ENCODE peak calls at places on chromosomes 16 and 17, in eight cellular contexts. P is bronchial epithelial cell, V is HL-60, Y is glutamatergic neuron, R is cardiac fibroblast, Z is HFF-Myc, N is heart right ventricle, A is dorsolateral prefrontal cortex. J is an unnamed sample.
A peak's percentile ranks its signal among the peaks of the same experiment; 100 is the strongest.

GRCh38 chr16:85615014-85615851 is 2.1 kb downstream of the GSE1 start:
- DNase-seq in P (peak; percentile 94), V (peak; percentile 51), Y (peak; percentile 52), R (no peak), Z (no peak), N (peak; percentile 43), A (no peak), J (peak; percentile 46)

GRCh38 chr16:4515611-4516233 is 22.9 kb downstream of the CDIP1 start:
- DNase-seq in P (no peak), V (peak; percentile 88), Y (no peak), R (peak; percentile 46), Z (no peak), N (no peak), A (no peak), J (no peak)

GRCh38 chr17:72587773-72588511 is 467.1 kb downstream of the SOX9 start:
- DNase-seq in P (peak; percentile 81), V (peak; percentile 25), Y (no peak), R (peak; percentile 46), Z (no peak), N (no peak), A (no peak), J (peak; percentile 31)

GRCh38 chr16:84699147-84699711 is 571 bp upstream of the USP10 start:
- DNase-seq in P (peak; percentile 14), V (no peak), Y (no peak), R (no peak), Z (no peak), N (peak; percentile 6), A (no peak), J (peak; percentile 43)

GRCh38 chr16:30997887-30998711 is 12.3 kb downstream of the STX1B start:
- DNase-seq in P (peak; percentile 90), V (no peak), Y (no peak), R (peak; percentile 57), Z (peak; percentile 40), N (no peak), A (no peak), J (no peak)

GRCh38 chr17:75468311-75468754 is 11.9 kb downstream of the TMEM94 start:
- DNase-seq in P (no peak), V (no peak), Y (peak; percentile 47), R (no peak), Z (no peak), N (no peak), A (peak; percentile 47), J (no peak)

GRCh38 chr16:9297437-9298113 is 206.1 kb downstream of the HAPSTR1 start:
- DNase-seq in P (no peak), V (no peak), Y (peak; percentile 74), R (no peak), Z (no peak), N (peak; percentile 9), A (peak; percentile 43), J (peak; percentile 45)

GRCh38 chr17:58325289-58325726 is 3.3 kb downstream of the TSPOAP1 start:
- DNase-seq in P (no peak), V (no peak), Y (peak; percentile 59), R (no peak), Z (no peak), N (no peak), A (no peak), J (no peak)

GRCh38 chr16:78750611-78751010 is 651.2 kb downstream of the WWOX start:
- DNase-seq in P (no peak), V (no peak), Y (no peak), R (no peak), Z (no peak), N (no peak), A (no peak), J (no peak)

GRCh38 chr17:44279586-44280344 is 11.8 kb upstream of the SLC4A1 start:
- DNase-seq in P (peak; percentile 52), V (peak; percentile 36), Y (no peak), R (peak; percentile 88), Z (peak; percentile 47), N (peak; percentile 87), A (peak; percentile 31), J (no peak)

GRCh38 chr16:50747206-50747956 is 5.5 kb downstream of the CYLD start:
- DNase-seq in P (peak; percentile 45), V (peak; percentile 45), Y (no peak), R (peak; percentile 24), Z (no peak), N (no peak), A (no peak), J (no peak)

GRCh38 chr16:80948886-80949502 is 57.7 kb downstream of the CMC2 start:
- DNase-seq in P (no peak), V (peak; percentile 31), Y (peak; percentile 76), R (peak; percentile 66), Z (no peak), N (peak; percentile 24), A (peak; percentile 70), J (no peak)

GRCh38 chr16:1168837-1169236 is 15.9 kb downstream of the CACNA1H start:
- DNase-seq in P (no peak), V (no peak), Y (no peak), R (no peak), Z (no peak), N (no peak), A (no peak), J (no peak)

GRCh38 chr17:37358830-37359681 is 16.7 kb upstream of the C17orf78 start:
- DNase-seq in P (peak; percentile 77), V (peak; percentile 88), Y (peak; percentile 99), R (peak; percentile 98), Z (peak; percentile 72), N (peak; percentile 93), A (peak; percentile 90), J (peak; percentile 70)
- TF ChIP-seq CTCF in P (no peak), V (no peak), Y (peak; percentile 38), R (peak; percentile 5), Z (no peak), N (peak; percentile 35), A (peak; percentile 45), J (no peak)

GRCh38 chr17:30299000-30299399 is 7.3 kb upstream of the BLMH start:
- DNase-seq in P (no peak), V (no peak), Y (no peak), R (peak; percentile 42), Z (no peak), N (no peak), A (no peak), J (no peak)
- TF ChIP-seq CTCF in P (peak; percentile 22), V (no peak), Y (no peak), R (peak; percentile 39), Z (peak; percentile 8), N (no peak), A (peak; percentile 10), J (no peak)

DNA sequence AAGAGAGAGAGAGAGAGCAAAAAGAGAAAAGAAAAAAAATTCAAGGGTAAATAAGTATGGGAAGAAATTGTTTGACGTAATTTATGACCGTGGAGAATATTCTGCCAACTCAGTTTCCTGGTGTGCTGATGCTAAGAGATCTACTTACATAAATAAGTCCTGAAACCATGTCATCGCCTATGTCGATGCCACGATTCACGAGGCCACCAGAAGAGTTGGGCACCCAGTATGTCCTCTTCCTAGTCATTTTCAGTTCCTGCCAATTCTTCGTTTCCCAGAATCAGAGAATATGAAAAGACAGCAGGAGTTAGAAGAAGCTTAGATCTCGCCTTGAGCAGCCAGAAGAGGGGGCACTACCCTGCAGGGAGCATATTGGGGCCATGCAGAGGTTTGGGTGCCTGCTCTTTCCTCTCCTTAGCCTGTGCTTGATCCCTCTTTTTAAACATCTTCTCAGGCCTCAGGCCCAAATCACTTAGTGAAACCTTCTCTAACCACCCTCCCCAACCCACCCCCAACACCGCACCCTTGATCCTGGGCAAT is 12.4 kb upstream of the LONP2 start:
- DNase-seq in P (no peak), V (peak; percentile 43), Y (peak; percentile 58), R (peak; percentile 63), Z (no peak), N (peak; percentile 10), A (no peak), J (no peak)
- TF ChIP-seq CTCF in P (peak; percentile 48), V (peak; percentile 39), Y (peak; percentile 27), R (peak; percentile 72), Z (peak; percentile 66), N (peak; percentile 36), A (no peak), J (no peak)

GRCh38 chr16:12801511-12802042 is 2.1 kb downstream of the CPPED1 start:
- DNase-seq in P (no peak), V (peak; percentile 91), Y (no peak), R (peak; percentile 93), Z (no peak), N (no peak), A (no peak), J (no peak)
- TF ChIP-seq CTCF in P (no peak), V (no peak), Y (no peak), R (no peak), Z (no peak), N (no peak), A (no peak), J (no peak)

DNA sequence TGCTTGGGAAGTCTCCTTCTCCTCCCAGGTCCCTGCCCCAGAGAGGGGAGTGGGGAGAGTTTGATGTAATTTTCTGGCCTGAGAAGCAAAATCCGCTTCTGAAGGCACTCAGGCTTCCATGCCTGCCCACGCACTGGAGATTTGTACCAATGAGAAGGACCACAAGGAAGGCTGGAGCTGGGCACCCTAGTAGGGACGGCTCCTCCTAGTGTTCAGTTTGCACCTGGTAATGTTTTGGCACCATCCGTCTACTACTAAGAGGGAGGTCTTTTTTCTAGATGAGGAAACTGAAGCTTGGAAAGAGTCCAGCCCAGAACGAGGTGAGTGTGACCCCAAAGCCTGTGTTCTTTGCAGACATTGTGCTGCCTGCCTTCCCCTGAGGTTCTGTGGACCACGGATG is 83.6 kb upstream of the NLRP1 start:
- DNase-seq in P (no peak), V (no peak), Y (no peak), R (no peak), Z (no peak), N (no peak), A (no peak), J (no peak)
- TF ChIP-seq CTCF in P (no peak), V (no peak), Y (no peak), R (peak; percentile 11), Z (peak; percentile 33), N (no peak), A (no peak), J (no peak)

DNA sequence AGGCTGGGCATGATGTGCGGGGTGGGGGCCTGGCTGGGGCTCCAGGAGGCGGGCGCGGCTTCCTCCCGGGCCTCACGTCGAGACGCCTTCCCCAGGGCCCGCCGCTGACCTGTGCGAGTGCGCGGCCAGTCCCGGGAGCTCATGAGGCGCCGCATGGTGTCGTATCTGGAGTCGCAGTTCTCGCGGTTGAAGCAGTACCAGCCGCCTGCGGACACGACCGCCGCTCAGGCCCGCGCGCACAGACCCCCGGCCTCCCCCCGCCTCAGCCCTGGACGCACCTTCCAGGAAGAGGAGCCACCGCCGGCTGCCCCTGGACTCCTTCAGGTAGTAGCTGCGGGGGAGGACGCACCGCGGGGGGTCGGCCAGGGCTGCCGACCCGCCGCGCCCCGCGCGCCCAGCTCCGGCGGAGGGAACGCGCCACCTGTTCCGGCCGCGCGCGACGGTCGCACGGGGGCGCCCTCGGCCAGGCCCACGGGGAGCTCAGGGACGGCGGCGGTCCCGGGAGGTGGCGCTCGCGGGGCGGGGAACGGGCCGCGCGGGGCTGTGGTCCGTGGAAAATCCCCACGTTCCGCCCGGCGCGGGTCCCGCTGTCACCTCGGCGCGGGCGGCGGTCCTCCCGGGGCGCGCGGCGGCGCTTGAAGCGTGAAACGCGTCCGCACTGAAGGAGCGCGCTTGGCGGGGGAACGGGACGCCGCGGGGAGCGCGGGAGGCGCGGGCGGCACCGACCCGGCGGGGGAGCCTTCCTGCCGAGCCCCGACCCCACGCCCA is 1.4 kb downstream of the NOTUM start:
- DNase-seq in P (no peak), V (peak; percentile 47), Y (peak; percentile 76), R (peak; percentile 56), Z (no peak), N (peak; percentile 48), A (no peak), J (peak; percentile 65)
- TF ChIP-seq CTCF in P (peak; percentile 71), V (peak; percentile 10), Y (peak; percentile 38), R (no peak), Z (peak; percentile 33), N (peak; percentile 62), A (peak; percentile 67), J (peak; percentile 35)

GRCh38 chr17:83195330-83196087 is 116.1 kb downstream of the METRNL start:
- DNase-seq in P (no peak), V (no peak), Y (peak; percentile 4), R (peak; percentile 59), Z (no peak), N (no peak), A (no peak), J (no peak)
- TF ChIP-seq CTCF in P (peak; percentile 17), V (no peak), Y (no peak), R (no peak), Z (no peak), N (no peak), A (no peak), J (no peak)

J was measured in mesothelial cell of epicardium.